ENCODE peak calls at places on chromosomes 3 and 15, in eight cellular contexts. One of them, this sample, is unnamed.

GRCh38 chr3:159855599-159856495 is 132.8 kb upstream of the IL12A start:
- DNase-seq in AG04450: no peak
- DNase-seq in epithelial cell of esophagus: no peak
- DNase-seq in nephron progenitor cell: no peak
- DNase-seq in fibroblast of the aortic adventitia: no peak
- DNase-seq in kidney glomerular epithelial cell: no peak
- DNase-seq in activated CD4-positive, alpha-beta T cell treated with anti-CD3 and anti-CD28 coated beads, Interleukin-2, amount 50 U/mL, for 1 hour: no peak
- DNase-seq in Right ventricle myocardium inferior: no peak
- DNase-seq in this sample: no peak

GRCh38 chr3:116939550-116939949 is 230.0 kb downstream of the TUSC7 start:
- DNase-seq in AG04450: no peak
- DNase-seq in epithelial cell of esophagus: peak
- DNase-seq in nephron progenitor cell: no peak
- DNase-seq in fibroblast of the aortic adventitia: no peak
- DNase-seq in kidney glomerular epithelial cell: no peak
- DNase-seq in activated CD4-positive, alpha-beta T cell treated with anti-CD3 and anti-CD28 coated beads, Interleukin-2, amount 50 U/mL, for 1 hour: no peak
- DNase-seq in Right ventricle myocardium inferior: no peak
- DNase-seq in this sample: no peak

GRCh38 chr15:78047631-78048409 is 29.7 kb downstream of the TBC1D2B start:
- DNase-seq in AG04450: no peak
- DNase-seq in epithelial cell of esophagus: no peak
- DNase-seq in nephron progenitor cell: no peak
- DNase-seq in fibroblast of the aortic adventitia: peak
- DNase-seq in kidney glomerular epithelial cell: no peak
- DNase-seq in activated CD4-positive, alpha-beta T cell treated with anti-CD3 and anti-CD28 coated beads, Interleukin-2, amount 50 U/mL, for 1 hour: peak
- DNase-seq in Right ventricle myocardium inferior: no peak
- DNase-seq in this sample: no peak

GRCh38 chr3:112650472-112650871 is 9.5 kb upstream of the CCDC80 start:
- DNase-seq in AG04450: no peak
- DNase-seq in epithelial cell of esophagus: peak
- DNase-seq in nephron progenitor cell: no peak
- DNase-seq in fibroblast of the aortic adventitia: peak
- DNase-seq in kidney glomerular epithelial cell: no peak
- DNase-seq in activated CD4-positive, alpha-beta T cell treated with anti-CD3 and anti-CD28 coated beads, Interleukin-2, amount 50 U/mL, for 1 hour: no peak
- DNase-seq in Right ventricle myocardium inferior: no peak
- DNase-seq in this sample: no peak

GRCh38 chr3:126053513-126053912 is 30.4 kb downstream of the SLC41A3 start:
- DNase-seq in AG04450: no peak
- DNase-seq in epithelial cell of esophagus: peak
- DNase-seq in nephron progenitor cell: no peak
- DNase-seq in fibroblast of the aortic adventitia: peak
- DNase-seq in kidney glomerular epithelial cell: no peak
- DNase-seq in activated CD4-positive, alpha-beta T cell treated with anti-CD3 and anti-CD28 coated beads, Interleukin-2, amount 50 U/mL, for 1 hour: no peak
- DNase-seq in Right ventricle myocardium inferior: no peak
- DNase-seq in this sample: no peak

GRCh38 chr3:41307065-41307464 is 107.8 kb downstream of the CTNNB1 start:
- DNase-seq in AG04450: no peak
- DNase-seq in epithelial cell of esophagus: no peak
- DNase-seq in nephron progenitor cell: no peak
- DNase-seq in fibroblast of the aortic adventitia: no peak
- DNase-seq in kidney glomerular epithelial cell: no peak
- DNase-seq in activated CD4-positive, alpha-beta T cell treated with anti-CD3 and anti-CD28 coated beads, Interleukin-2, amount 50 U/mL, for 1 hour: no peak
- DNase-seq in Right ventricle myocardium inferior: no peak
- DNase-seq in this sample: no peak

GRCh38 chr15:96693990-96694517 is 363.6 kb downstream of the NR2F2 start:
- DNase-seq in AG04450: no peak
- DNase-seq in epithelial cell of esophagus: no peak
- DNase-seq in nephron progenitor cell: no peak
- DNase-seq in fibroblast of the aortic adventitia: no peak
- DNase-seq in kidney glomerular epithelial cell: peak
- DNase-seq in activated CD4-positive, alpha-beta T cell treated with anti-CD3 and anti-CD28 coated beads, Interleukin-2, amount 50 U/mL, for 1 hour: no peak
- DNase-seq in Right ventricle myocardium inferior: no peak
- DNase-seq in this sample: no peak

GRCh38 chr3:53702776-53703175 is 143.4 kb downstream of the CHDH start:
- DNase-seq in AG04450: no peak
- DNase-seq in epithelial cell of esophagus: no peak
- DNase-seq in nephron progenitor cell: no peak
- DNase-seq in fibroblast of the aortic adventitia: no peak
- DNase-seq in kidney glomerular epithelial cell: no peak
- DNase-seq in activated CD4-positive, alpha-beta T cell treated with anti-CD3 and anti-CD28 coated beads, Interleukin-2, amount 50 U/mL, for 1 hour: no peak
- DNase-seq in Right ventricle myocardium inferior: no peak
- DNase-seq in this sample: no peak

GRCh38 chr3:85603378-85603777 is 644.6 kb downstream of the CADM2 start:
- DNase-seq in AG04450: no peak
- DNase-seq in epithelial cell of esophagus: no peak
- DNase-seq in nephron progenitor cell: no peak
- DNase-seq in fibroblast of the aortic adventitia: no peak
- DNase-seq in kidney glomerular epithelial cell: no peak
- DNase-seq in activated CD4-positive, alpha-beta T cell treated with anti-CD3 and anti-CD28 coated beads, Interleukin-2, amount 50 U/mL, for 1 hour: no peak
- DNase-seq in Right ventricle myocardium inferior: no peak
- DNase-seq in this sample: no peak

GRCh38 chr3:181431743-181432142 is 280.0 kb upstream of the SOX2 start:
- DNase-seq in AG04450: no peak
- DNase-seq in epithelial cell of esophagus: no peak
- DNase-seq in nephron progenitor cell: no peak
- DNase-seq in fibroblast of the aortic adventitia: no peak
- DNase-seq in kidney glomerular epithelial cell: no peak
- DNase-seq in activated CD4-positive, alpha-beta T cell treated with anti-CD3 and anti-CD28 coated beads, Interleukin-2, amount 50 U/mL, for 1 hour: no peak
- DNase-seq in Right ventricle myocardium inferior: no peak
- DNase-seq in this sample: no peak

GRCh38 chr15:90860942-90861675 is 7.3 kb upstream of the FURIN start:
- DNase-seq in AG04450: no peak
- DNase-seq in epithelial cell of esophagus: peak
- DNase-seq in nephron progenitor cell: no peak
- DNase-seq in fibroblast of the aortic adventitia: no peak
- DNase-seq in kidney glomerular epithelial cell: no peak
- DNase-seq in activated CD4-positive, alpha-beta T cell treated with anti-CD3 and anti-CD28 coated beads, Interleukin-2, amount 50 U/mL, for 1 hour: no peak
- DNase-seq in Right ventricle myocardium inferior: no peak
- DNase-seq in this sample: peak

GRCh38 chr3:182294256-182294655 is 499.0 kb upstream of the ATP11B start:
- DNase-seq in AG04450: no peak
- DNase-seq in epithelial cell of esophagus: peak
- DNase-seq in nephron progenitor cell: no peak
- DNase-seq in fibroblast of the aortic adventitia: no peak
- DNase-seq in kidney glomerular epithelial cell: peak
- DNase-seq in activated CD4-positive, alpha-beta T cell treated with anti-CD3 and anti-CD28 coated beads, Interleukin-2, amount 50 U/mL, for 1 hour: no peak
- DNase-seq in Right ventricle myocardium inferior: no peak
- DNase-seq in this sample: no peak

GRCh38 chr3:171974986-171975837 is 64.2 kb upstream of the FNDC3B start:
- DNase-seq in AG04450: peak
- DNase-seq in epithelial cell of esophagus: no peak
- DNase-seq in nephron progenitor cell: no peak
- DNase-seq in fibroblast of the aortic adventitia: peak
- DNase-seq in kidney glomerular epithelial cell: peak
- DNase-seq in activated CD4-positive, alpha-beta T cell treated with anti-CD3 and anti-CD28 coated beads, Interleukin-2, amount 50 U/mL, for 1 hour: no peak
- DNase-seq in Right ventricle myocardium inferior: no peak
- DNase-seq in this sample: no peak

GRCh38 chr15:41445399-41445798 is 28.5 kb downstream of the RTF1 start:
- DNase-seq in AG04450: no peak
- DNase-seq in epithelial cell of esophagus: no peak
- DNase-seq in nephron progenitor cell: no peak
- DNase-seq in fibroblast of the aortic adventitia: no peak
- DNase-seq in kidney glomerular epithelial cell: no peak
- DNase-seq in activated CD4-positive, alpha-beta T cell treated with anti-CD3 and anti-CD28 coated beads, Interleukin-2, amount 50 U/mL, for 1 hour: no peak
- DNase-seq in Right ventricle myocardium inferior: no peak
- DNase-seq in this sample: no peak

GRCh38 chr15:49406352-49407118 is 16.5 kb upstream of the FGF7 start:
- DNase-seq in AG04450: no peak
- DNase-seq in epithelial cell of esophagus: no peak
- DNase-seq in nephron progenitor cell: no peak
- DNase-seq in fibroblast of the aortic adventitia: no peak
- DNase-seq in kidney glomerular epithelial cell: no peak
- DNase-seq in activated CD4-positive, alpha-beta T cell treated with anti-CD3 and anti-CD28 coated beads, Interleukin-2, amount 50 U/mL, for 1 hour: no peak
- DNase-seq in Right ventricle myocardium inferior: peak
- DNase-seq in this sample: no peak

GRCh38 chr3:4985330-4986174 is 6.3 kb downstream of the BHLHE40 start:
- DNase-seq in AG04450: no peak
- DNase-seq in epithelial cell of esophagus: peak
- DNase-seq in nephron progenitor cell: no peak
- DNase-seq in fibroblast of the aortic adventitia: peak
- DNase-seq in kidney glomerular epithelial cell: peak
- DNase-seq in activated CD4-positive, alpha-beta T cell treated with anti-CD3 and anti-CD28 coated beads, Interleukin-2, amount 50 U/mL, for 1 hour: no peak
- DNase-seq in Right ventricle myocardium inferior: peak
- DNase-seq in this sample: no peak

GRCh38 chr15:75508741-75509532 is 57.4 kb upstream of the SIN3A start:
- DNase-seq in AG04450: peak
- DNase-seq in epithelial cell of esophagus: peak
- DNase-seq in nephron progenitor cell: no peak
- DNase-seq in fibroblast of the aortic adventitia: peak
- DNase-seq in kidney glomerular epithelial cell: peak
- DNase-seq in activated CD4-positive, alpha-beta T cell treated with anti-CD3 and anti-CD28 coated beads, Interleukin-2, amount 50 U/mL, for 1 hour: peak
- DNase-seq in Right ventricle myocardium inferior: no peak
- DNase-seq in this sample: no peak

GRCh38 chr15:59583088-59583487 is 28.5 kb upstream of the GCNT3 start:
- DNase-seq in AG04450: no peak
- DNase-seq in epithelial cell of esophagus: no peak
- DNase-seq in nephron progenitor cell: no peak
- DNase-seq in fibroblast of the aortic adventitia: no peak
- DNase-seq in kidney glomerular epithelial cell: no peak
- DNase-seq in activated CD4-positive, alpha-beta T cell treated with anti-CD3 and anti-CD28 coated beads, Interleukin-2, amount 50 U/mL, for 1 hour: no peak
- DNase-seq in Right ventricle myocardium inferior: no peak
- DNase-seq in this sample: no peak